ENCODE peak calls at places on chromosomes 1 and 21, in five cellular contexts. One of them, this sample, is unnamed.
A peak's percentile ranks its signal among the peaks of the same experiment; 100 is the strongest.

GRCh38 chr1:17874231-17874630 is 119.1 kb downstream of the ACTL8 start:
- DNase-seq in body of pancreas: no peak
- DNase-seq in upper lobe of right lung: no peak
- DNase-seq in pancreas: no peak
- DNase-seq in mucosa of descending colon: no peak
- DNase-seq in this sample: peak; percentile 88

GRCh38 chr1:226185153-226186036 is 1.1 kb downstream of the ACBD3 start:
- DNase-seq in body of pancreas: no peak
- DNase-seq in pancreas: no peak
- DNase-seq in upper lobe of right lung: no peak
- DNase-seq in mucosa of descending colon: no peak
- DNase-seq in this sample: no peak

GRCh38 chr21:33666153-33666552 is 23.9 kb downstream of the ITSN1 start:
- DNase-seq in pancreas: no peak
- DNase-seq in mucosa of descending colon: no peak
- DNase-seq in upper lobe of right lung: no peak
- DNase-seq in body of pancreas: no peak
- DNase-seq in this sample: peak; percentile 36

GRCh38 chr1:55288245-55288644 is 73.1 kb upstream of the USP24 start:
- DNase-seq in mucosa of descending colon: no peak
- DNase-seq in upper lobe of right lung: no peak
- DNase-seq in body of pancreas: no peak
- DNase-seq in pancreas: no peak
- DNase-seq in this sample: no peak

GRCh38 chr1:93629101-93630059 is 52.3 kb downstream of the BCAR3 start:
- DNase-seq in upper lobe of right lung: no peak
- DNase-seq in mucosa of descending colon: peak; percentile 75
- DNase-seq in body of pancreas: peak; percentile 62
- DNase-seq in pancreas: no peak
- DNase-seq in this sample: peak; percentile 88

GRCh38 chr1:89780721-89781120 is 40.1 kb upstream of the LRRC8D start:
- DNase-seq in upper lobe of right lung: no peak
- DNase-seq in pancreas: no peak
- DNase-seq in body of pancreas: no peak
- DNase-seq in mucosa of descending colon: no peak
- DNase-seq in this sample: peak; percentile 47

GRCh38 chr21:46116189-46116845 is 18.4 kb downstream of the COL6A2 start:
- DNase-seq in upper lobe of right lung: peak; percentile 57
- DNase-seq in body of pancreas: peak; percentile 1
- DNase-seq in mucosa of descending colon: no peak
- DNase-seq in pancreas: peak; percentile 54
- DNase-seq in this sample: no peak

GRCh38 chr1:245153645-245154428 is 948 bp upstream of the KIF26B start:
- DNase-seq in mucosa of descending colon: no peak
- DNase-seq in upper lobe of right lung: peak; percentile 70
- DNase-seq in body of pancreas: peak; percentile 13
- DNase-seq in pancreas: peak; percentile 80
- DNase-seq in this sample: peak; percentile 33

GRCh38 chr1:77313491-77313890 is 31.7 kb downstream of the AK5 start:
- DNase-seq in body of pancreas: peak; percentile 43
- DNase-seq in upper lobe of right lung: no peak
- DNase-seq in mucosa of descending colon: peak; percentile 9
- DNase-seq in pancreas: no peak
- DNase-seq in this sample: peak; percentile 17

GRCh38 chr1:91582431-91582921 is 81.8 kb downstream of the CDC7 start:
- DNase-seq in body of pancreas: no peak
- DNase-seq in pancreas: no peak
- DNase-seq in upper lobe of right lung: no peak
- DNase-seq in mucosa of descending colon: peak; percentile 24
- DNase-seq in this sample: peak; percentile 78

GRCh38 chr1:10106756-10107479 is 74.2 kb downstream of the UBE4B start:
- DNase-seq in upper lobe of right lung: no peak
- DNase-seq in mucosa of descending colon: no peak
- DNase-seq in pancreas: no peak
- DNase-seq in body of pancreas: no peak
- DNase-seq in this sample: no peak

GRCh38 chr1:175941164-175941563 is 197.8 kb upstream of the TNR start:
- DNase-seq in pancreas: no peak
- DNase-seq in mucosa of descending colon: no peak
- DNase-seq in body of pancreas: no peak
- DNase-seq in upper lobe of right lung: no peak
- DNase-seq in this sample: no peak

GRCh38 chr1:38926091-38926490 is 15.5 kb downstream of the RHBDL2 start:
- DNase-seq in upper lobe of right lung: no peak
- DNase-seq in pancreas: no peak
- DNase-seq in mucosa of descending colon: no peak
- DNase-seq in body of pancreas: no peak
- DNase-seq in this sample: no peak

GRCh38 chr21:38067086-38067739 is 151.0 kb upstream of the KCNJ6 start:
- DNase-seq in pancreas: no peak
- DNase-seq in upper lobe of right lung: no peak
- DNase-seq in body of pancreas: no peak
- DNase-seq in mucosa of descending colon: no peak
- DNase-seq in this sample: no peak

GRCh38 chr1:187655163-187655562 is 826.4 kb downstream of the PLA2G4A start:
- DNase-seq in pancreas: no peak
- DNase-seq in body of pancreas: no peak
- DNase-seq in mucosa of descending colon: no peak
- DNase-seq in upper lobe of right lung: no peak
- DNase-seq in this sample: no peak

GRCh38 chr1:224542783-224543440 is 73.2 kb upstream of the CNIH3 start:
- DNase-seq in mucosa of descending colon: no peak
- DNase-seq in body of pancreas: no peak
- DNase-seq in upper lobe of right lung: no peak
- DNase-seq in pancreas: no peak
- DNase-seq in this sample: peak; percentile 92

DNA sequence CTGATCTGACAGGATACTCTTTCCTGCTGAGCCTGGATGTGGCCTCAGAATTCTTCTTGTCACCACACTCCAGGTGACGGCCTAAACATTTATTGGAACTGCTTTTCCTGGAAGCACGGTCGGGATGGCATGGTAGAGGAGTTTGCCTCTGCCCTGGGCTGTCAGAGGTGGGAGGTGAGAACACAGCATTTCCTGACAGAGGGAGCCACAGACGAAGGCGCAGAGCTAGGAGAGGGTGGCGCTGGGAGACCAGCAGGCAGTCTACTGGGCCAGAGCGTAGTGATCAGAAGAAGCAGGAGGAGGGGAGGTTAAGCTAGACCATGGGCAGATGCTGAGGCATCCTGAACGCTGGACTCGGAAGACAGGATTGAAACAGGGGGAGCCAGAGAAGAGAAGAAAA is 153.5 kb upstream of the COA6 start:
- DNase-seq in upper lobe of right lung: no peak
- DNase-seq in body of pancreas: no peak
- DNase-seq in mucosa of descending colon: no peak
- DNase-seq in pancreas: no peak
- DNase-seq in this sample: no peak
- TF ChIP-seq CTCF in upper lobe of right lung: no peak
- TF ChIP-seq CTCF in body of pancreas: no peak
- TF ChIP-seq CTCF in mucosa of descending colon: no peak
- TF ChIP-seq CTCF in pancreas: no peak
- TF ChIP-seq CTCF in this sample: no peak

GRCh38 chr1:2215909-2216766 is 12.0 kb upstream of the SKI start:
- DNase-seq in mucosa of descending colon: no peak
- DNase-seq in body of pancreas: no peak
- DNase-seq in pancreas: peak; percentile 71
- DNase-seq in upper lobe of right lung: no peak
- DNase-seq in this sample: no peak
- H3K4me1 ChIP-seq in mucosa of descending colon: peaks cover 15% of the 10 kb centered on the region
- H3K4me1 ChIP-seq in body of pancreas: peaks cover 31% of the 10 kb centered on the region
- H3K4me1 ChIP-seq in pancreas: peaks cover 14% of the 10 kb centered on the region
- H3K4me1 ChIP-seq in upper lobe of right lung: peaks cover 32% of the 10 kb centered on the region
- H3K4me1 ChIP-seq in this sample: peaks cover 33% of the 10 kb centered on the region

DNA sequence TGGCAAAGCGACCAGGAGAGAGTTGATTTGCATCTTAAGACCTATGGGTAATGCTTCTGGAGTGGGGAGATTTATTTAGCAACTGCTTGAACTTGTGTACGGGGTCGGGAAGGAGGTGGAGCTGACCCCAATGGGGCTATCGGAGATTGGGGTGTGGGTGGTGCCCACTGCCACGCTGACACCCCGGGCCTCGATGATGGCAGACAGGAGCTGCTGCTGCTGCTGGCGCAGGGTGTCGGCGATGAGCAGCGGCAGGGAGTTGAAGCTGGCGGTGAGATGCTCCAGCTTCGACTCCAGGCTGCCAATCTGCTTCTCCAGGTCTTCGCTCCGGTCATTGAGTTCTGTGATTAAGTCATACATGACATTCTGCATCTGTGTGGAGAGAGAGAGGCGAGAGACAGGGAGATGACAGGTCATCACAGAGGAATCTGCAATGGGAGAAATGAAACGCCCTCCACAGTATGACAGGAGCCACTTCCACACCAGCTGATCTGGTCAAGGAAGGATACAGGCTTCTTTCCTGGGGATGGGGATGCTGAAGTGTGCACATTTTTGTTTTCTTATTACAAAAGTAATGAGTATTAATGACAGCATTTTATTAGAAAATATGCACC is 100.0 kb upstream of the ADAR start:
- DNase-seq in upper lobe of right lung: no peak
- DNase-seq in mucosa of descending colon: no peak
- DNase-seq in body of pancreas: no peak
- DNase-seq in pancreas: no peak
- DNase-seq in this sample: no peak
- TF ChIP-seq CTCF in upper lobe of right lung: no peak
- TF ChIP-seq CTCF in mucosa of descending colon: no peak
- TF ChIP-seq CTCF in body of pancreas: no peak
- TF ChIP-seq CTCF in pancreas: no peak
- TF ChIP-seq CTCF in this sample: no peak

DNA sequence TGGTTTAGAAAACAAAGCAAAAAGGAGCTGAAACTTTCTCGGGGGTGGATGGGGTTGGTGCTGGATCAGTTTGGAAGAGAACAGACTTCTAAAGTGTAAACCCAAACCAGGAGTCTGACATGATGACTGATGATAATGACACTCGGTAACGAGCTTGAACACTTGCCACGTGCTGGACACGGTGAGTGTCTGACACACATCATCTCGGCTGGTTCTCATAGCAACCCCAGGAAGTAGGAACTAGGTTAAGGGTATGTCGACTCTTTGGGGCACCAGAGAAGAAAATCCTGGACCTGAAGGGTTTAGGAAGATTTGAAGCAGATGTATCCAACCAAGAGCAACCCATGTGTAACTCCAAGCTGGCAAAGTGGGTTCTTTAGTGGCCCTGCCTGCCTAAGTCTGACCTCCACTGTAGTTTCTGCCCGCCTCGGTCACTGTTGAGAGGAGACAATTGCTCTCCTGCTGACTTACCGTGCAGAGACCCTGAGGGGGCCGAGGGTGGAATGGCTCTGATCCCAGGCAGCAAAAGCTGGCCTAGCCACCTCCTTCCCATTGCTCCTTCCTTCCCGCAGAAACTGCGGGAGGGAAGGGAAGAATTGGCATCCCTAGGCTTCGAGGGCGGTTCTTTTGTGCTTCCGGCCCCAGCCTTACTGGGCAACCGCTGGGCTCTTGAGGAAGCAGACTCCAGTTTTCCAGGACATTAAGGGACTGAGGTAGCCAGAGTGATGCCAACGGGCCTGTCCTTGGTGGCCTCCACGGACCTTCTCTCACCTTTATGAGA is 156.0 kb downstream of the TOMM20 start:
- DNase-seq in mucosa of descending colon: peak; percentile 41
- DNase-seq in pancreas: no peak
- DNase-seq in body of pancreas: no peak
- DNase-seq in upper lobe of right lung: no peak
- DNase-seq in this sample: no peak
- H3K4me1 ChIP-seq in mucosa of descending colon: peaks cover 49% of the 10 kb centered on the region
- H3K4me1 ChIP-seq in pancreas: peaks cover 32% of the 10 kb centered on the region
- H3K4me1 ChIP-seq in body of pancreas: peaks cover 45% of the 10 kb centered on the region
- H3K4me1 ChIP-seq in upper lobe of right lung: peaks cover 51% of the 10 kb centered on the region
- H3K4me1 ChIP-seq in this sample: peaks cover 46% of the 10 kb centered on the region

GRCh38 chr1:4830756-4831155 is 176.3 kb downstream of the AJAP1 start:
- DNase-seq in pancreas: no peak
- DNase-seq in upper lobe of right lung: no peak
- DNase-seq in mucosa of descending colon: no peak
- DNase-seq in body of pancreas: peak; percentile 41
- DNase-seq in this sample: no peak

GRCh38 chr1:4820543-4820942 is 166.1 kb downstream of the AJAP1 start:
- DNase-seq in body of pancreas: no peak
- DNase-seq in mucosa of descending colon: no peak
- DNase-seq in upper lobe of right lung: no peak
- DNase-seq in pancreas: no peak
- DNase-seq in this sample: no peak

DNA sequence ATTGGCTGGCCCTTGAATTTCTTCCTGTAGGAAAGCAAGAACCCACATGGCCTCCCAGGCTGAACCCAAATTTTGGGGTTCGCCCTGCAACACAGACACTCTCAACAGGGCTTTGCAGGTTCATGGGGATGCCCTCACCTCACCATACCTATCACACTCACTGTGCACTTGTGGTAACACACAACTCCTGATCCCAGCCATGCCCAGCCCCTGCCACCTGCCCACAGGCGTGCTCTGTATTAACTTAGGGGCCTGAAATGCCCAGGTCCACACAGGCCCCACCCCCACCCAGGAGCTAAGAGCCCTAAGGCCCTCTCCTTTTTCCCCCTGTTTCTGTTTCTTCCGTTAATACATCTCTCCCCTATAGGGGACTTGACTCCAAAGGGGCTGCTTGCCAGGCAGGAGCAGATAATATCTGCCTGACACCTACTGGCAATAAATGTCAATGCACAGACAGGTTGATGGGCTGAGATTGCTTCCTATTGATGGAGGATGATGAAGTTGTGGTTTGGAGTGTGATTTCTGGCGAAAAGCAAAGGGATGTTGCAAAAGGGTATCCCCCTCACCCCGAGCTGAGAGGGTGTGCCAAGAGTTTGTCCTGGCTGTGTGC is 171.5 kb downstream of the AJAP1 start:
- DNase-seq in pancreas: no peak
- DNase-seq in body of pancreas: no peak
- DNase-seq in mucosa of descending colon: peak; percentile 3
- DNase-seq in upper lobe of right lung: no peak
- DNase-seq in this sample: no peak
- TF ChIP-seq CTCF in pancreas: no peak
- TF ChIP-seq CTCF in body of pancreas: no peak
- TF ChIP-seq CTCF in mucosa of descending colon: no peak
- TF ChIP-seq CTCF in upper lobe of right lung: peak; percentile 28
- TF ChIP-seq CTCF in this sample: peak; percentile 4

GRCh38 chr21:26958792-26959191 is 8.1 kb downstream of the ADAMTS5 start:
- DNase-seq in upper lobe of right lung: no peak
- DNase-seq in mucosa of descending colon: no peak
- DNase-seq in body of pancreas: no peak
- DNase-seq in pancreas: no peak
- DNase-seq in this sample: no peak

GRCh38 chr21:26952274-26953066 is 14.4 kb downstream of the ADAMTS5 start:
- DNase-seq in body of pancreas: no peak
- DNase-seq in upper lobe of right lung: no peak
- DNase-seq in mucosa of descending colon: no peak
- DNase-seq in pancreas: no peak
- DNase-seq in this sample: no peak

GRCh38 chr21:26949830-26950229 is 17.1 kb downstream of the ADAMTS5 start:
- DNase-seq in mucosa of descending colon: no peak
- DNase-seq in pancreas: no peak
- DNase-seq in body of pancreas: no peak
- DNase-seq in upper lobe of right lung: no peak
- DNase-seq in this sample: no peak

GRCh38 chr21:26956216-26956615 is 10.7 kb downstream of the ADAMTS5 start:
- DNase-seq in pancreas: no peak
- DNase-seq in body of pancreas: no peak
- DNase-seq in upper lobe of right lung: no peak
- DNase-seq in mucosa of descending colon: no peak
- DNase-seq in this sample: no peak

GRCh38 chr21:26954591-26955214 is 12.2 kb downstream of the ADAMTS5 start:
- DNase-seq in pancreas: no peak
- DNase-seq in upper lobe of right lung: no peak
- DNase-seq in body of pancreas: no peak
- DNase-seq in mucosa of descending colon: no peak
- DNase-seq in this sample: no peak
- H3K4me1 ChIP-seq in pancreas: no peaks in the 10 kb centered on the region
- H3K4me1 ChIP-seq in upper lobe of right lung: no peaks in the 10 kb centered on the region
- H3K4me1 ChIP-seq in body of pancreas: no peaks in the 10 kb centered on the region
- H3K4me1 ChIP-seq in mucosa of descending colon: no peaks in the 10 kb centered on the region
- H3K4me1 ChIP-seq in this sample: no peaks in the 10 kb centered on the region